ENCODE peak calls at places on chromosomes 7 and 10, in six cellular contexts. One of them, this sample, is unnamed.
A peak's percentile ranks its signal among the peaks of the same experiment; 100 is the strongest.

GRCh38 chr7:2785071-2785500 is 59.0 kb downstream of the GNA12 start:
- DNase-seq in lower lobe of right lung: no peak
- DNase-seq in spleen: no peak
- DNase-seq in tibial nerve: no peak
- DNase-seq in tibial artery: no peak
- DNase-seq in SJCRH30: peak; percentile 62
- DNase-seq in this sample: no peak

GRCh38 chr7:89998554-89998953 is 155.7 kb upstream of the STEAP1 start:
- DNase-seq in lower lobe of right lung: no peak
- DNase-seq in spleen: no peak
- DNase-seq in tibial nerve: no peak
- DNase-seq in tibial artery: no peak
- DNase-seq in SJCRH30: no peak
- DNase-seq in this sample: no peak

GRCh38 chr7:106779877-106780276 is 85.2 kb upstream of the PIK3CG start:
- DNase-seq in lower lobe of right lung: no peak
- DNase-seq in spleen: no peak
- DNase-seq in tibial nerve: no peak
- DNase-seq in tibial artery: no peak
- DNase-seq in SJCRH30: peak; percentile 30
- DNase-seq in this sample: no peak

GRCh38 chr10:78419481-78420265 is 386.0 kb downstream of the RPS24 start:
- DNase-seq in lower lobe of right lung: peak; percentile 75
- DNase-seq in spleen: no peak
- DNase-seq in tibial nerve: no peak
- DNase-seq in tibial artery: no peak
- DNase-seq in SJCRH30: no peak
- DNase-seq in this sample: no peak

GRCh38 chr7:148153611-148154010 is 437.0 kb upstream of the C7orf33 start:
- DNase-seq in lower lobe of right lung: peak; percentile 60
- DNase-seq in spleen: peak; percentile 81
- DNase-seq in tibial nerve: no peak
- DNase-seq in tibial artery: peak; percentile 19
- DNase-seq in SJCRH30: no peak
- DNase-seq in this sample: no peak

GRCh38 chr10:3961082-3961481 is 176.1 kb upstream of the KLF6 start:
- DNase-seq in lower lobe of right lung: no peak
- DNase-seq in spleen: no peak
- DNase-seq in tibial nerve: no peak
- DNase-seq in tibial artery: no peak
- DNase-seq in SJCRH30: no peak
- DNase-seq in this sample: no peak

GRCh38 chr10:69345890-69346474 is 67.7 kb downstream of the HK1 start:
- DNase-seq in lower lobe of right lung: no peak
- DNase-seq in spleen: no peak
- DNase-seq in tibial nerve: no peak
- DNase-seq in tibial artery: no peak
- DNase-seq in SJCRH30: no peak
- DNase-seq in this sample: no peak

GRCh38 chr7:93442478-93443224 is 131.9 kb downstream of the CALCR start:
- DNase-seq in lower lobe of right lung: no peak
- DNase-seq in spleen: no peak
- DNase-seq in tibial nerve: no peak
- DNase-seq in tibial artery: no peak
- DNase-seq in SJCRH30: peak; percentile 81
- DNase-seq in this sample: no peak

GRCh38 chr10:16646474-16647059 is 124.9 kb upstream of the C1QL3 start:
- DNase-seq in lower lobe of right lung: no peak
- DNase-seq in spleen: no peak
- DNase-seq in tibial nerve: no peak
- DNase-seq in tibial artery: no peak
- DNase-seq in SJCRH30: no peak
- DNase-seq in this sample: no peak

GRCh38 chr10:71512794-71513379 is 116.2 kb downstream of the CDH23 start:
- DNase-seq in lower lobe of right lung: peak; percentile 70
- DNase-seq in spleen: no peak
- DNase-seq in tibial nerve: no peak
- DNase-seq in tibial artery: no peak
- DNase-seq in SJCRH30: peak; percentile 12
- DNase-seq in this sample: no peak

GRCh38 chr7:43138710-43139601 is 26.5 kb downstream of the HECW1 start:
- DNase-seq in lower lobe of right lung: no peak
- DNase-seq in spleen: no peak
- DNase-seq in tibial nerve: no peak
- DNase-seq in tibial artery: no peak
- DNase-seq in SJCRH30: no peak
- DNase-seq in this sample: no peak

GRCh38 chr10:27072436-27073114 is 27.7 kb downstream of the ANKRD26 start:
- DNase-seq in lower lobe of right lung: no peak
- DNase-seq in spleen: no peak
- DNase-seq in tibial nerve: no peak
- DNase-seq in tibial artery: no peak
- DNase-seq in SJCRH30: no peak
- DNase-seq in this sample: no peak

GRCh38 chr7:35390146-35390545 is 136.2 kb upstream of the TBX20 start:
- DNase-seq in lower lobe of right lung: no peak
- DNase-seq in spleen: no peak
- DNase-seq in tibial nerve: no peak
- DNase-seq in tibial artery: no peak
- DNase-seq in SJCRH30: no peak
- DNase-seq in this sample: no peak

GRCh38 chr7:40782836-40783235 is 648.0 kb downstream of the SUGCT start:
- DNase-seq in lower lobe of right lung: no peak
- DNase-seq in spleen: no peak
- DNase-seq in tibial nerve: no peak
- DNase-seq in tibial artery: no peak
- DNase-seq in SJCRH30: no peak
- DNase-seq in this sample: no peak

GRCh38 chr7:78134256-78134655 is 335.7 kb downstream of the PHTF2 start:
- DNase-seq in lower lobe of right lung: no peak
- DNase-seq in spleen: no peak
- DNase-seq in tibial nerve: no peak
- DNase-seq in tibial artery: no peak
- DNase-seq in SJCRH30: peak; percentile 76
- DNase-seq in this sample: no peak

GRCh38 chr7:142873281-142873784 is 12.2 kb downstream of the TRPV6 start:
- DNase-seq in lower lobe of right lung: no peak
- DNase-seq in spleen: no peak
- DNase-seq in tibial nerve: no peak
- DNase-seq in tibial artery: no peak
- DNase-seq in SJCRH30: peak; percentile 37
- DNase-seq in this sample: no peak

GRCh38 chr10:124864421-124865193 is 63.0 kb downstream of the ABRAXAS2 start:
- DNase-seq in lower lobe of right lung: peak; percentile 81
- DNase-seq in spleen: no peak
- DNase-seq in tibial nerve: no peak
- DNase-seq in tibial artery: no peak
- DNase-seq in SJCRH30: peak; percentile 25
- DNase-seq in this sample: no peak

GRCh38 chr7:116697761-116698160 is 25.8 kb downstream of the MET start:
- DNase-seq in lower lobe of right lung: no peak
- DNase-seq in spleen: no peak
- DNase-seq in tibial nerve: no peak
- DNase-seq in tibial artery: no peak
- DNase-seq in SJCRH30: no peak
- DNase-seq in this sample: no peak

GRCh38 chr7:25456467-25457171 is 228.3 kb upstream of the NPVF start:
- DNase-seq in lower lobe of right lung: no peak
- DNase-seq in spleen: no peak
- DNase-seq in tibial nerve: peak; percentile 30
- DNase-seq in tibial artery: peak; percentile 71
- DNase-seq in SJCRH30: peak; percentile 26
- DNase-seq in this sample: no peak

DNA sequence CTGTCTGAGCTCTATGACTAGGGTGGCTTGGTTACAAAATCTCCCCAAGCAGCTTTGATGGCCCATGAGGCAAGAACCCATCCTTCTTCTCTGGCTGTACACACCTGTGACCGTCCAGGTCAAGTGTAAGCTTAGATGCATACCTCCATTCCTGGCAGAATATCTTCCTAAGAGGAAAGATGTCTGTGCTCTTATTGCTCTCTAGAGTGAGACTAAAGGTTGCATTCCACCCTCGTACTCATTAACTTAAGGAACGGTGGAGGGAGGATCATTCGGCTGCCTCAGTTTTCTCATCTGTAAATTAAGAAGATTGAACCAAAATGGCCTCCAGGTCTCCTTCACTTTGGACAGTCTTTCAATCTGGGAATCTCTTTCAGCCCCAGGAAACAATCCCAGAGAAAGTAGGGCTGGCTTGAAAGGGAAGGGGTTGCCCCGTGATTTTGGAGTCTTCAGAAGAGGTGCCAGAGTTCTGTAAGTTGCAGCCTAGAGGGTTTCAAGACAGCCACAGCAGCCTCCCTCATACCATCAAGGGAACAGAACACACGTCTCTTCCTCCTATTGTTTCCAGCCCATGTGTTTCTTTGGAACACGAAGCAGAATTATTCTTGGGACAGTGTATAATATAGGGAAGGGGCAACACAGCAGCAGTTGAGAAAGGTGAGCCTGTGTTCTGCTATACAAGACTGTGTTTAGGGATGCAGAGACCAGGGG is 5.4 kb downstream of the HOXA4 start:
- DNase-seq in lower lobe of right lung: no peak
- DNase-seq in spleen: no peak
- DNase-seq in tibial nerve: no peak
- DNase-seq in tibial artery: no peak
- DNase-seq in SJCRH30: no peak
- DNase-seq in this sample: no peak
- H3K27me3 ChIP-seq in lower lobe of right lung: peaks cover 31% of the 10 kb centered on the region
- H3K27me3 ChIP-seq in spleen: no peaks in the 10 kb centered on the region
- H3K27me3 ChIP-seq in tibial nerve: no peaks in the 10 kb centered on the region
- H3K27me3 ChIP-seq in tibial artery: no peaks in the 10 kb centered on the region
- H3K27me3 ChIP-seq in SJCRH30: no peaks in the 10 kb centered on the region
- H3K27me3 ChIP-seq in this sample: no peaks in the 10 kb centered on the region

GRCh38 chr10:95789928-95790327 is 34.0 kb downstream of the ENTPD1 start:
- DNase-seq in lower lobe of right lung: no peak
- DNase-seq in spleen: no peak
- DNase-seq in tibial nerve: no peak
- DNase-seq in tibial artery: no peak
- DNase-seq in SJCRH30: no peak
- DNase-seq in this sample: no peak
- H3K36me3 ChIP-seq in lower lobe of right lung: no peaks in the 10 kb centered on the region
- H3K36me3 ChIP-seq in spleen: no peaks in the 10 kb centered on the region
- H3K36me3 ChIP-seq in tibial nerve: no peaks in the 10 kb centered on the region
- H3K36me3 ChIP-seq in tibial artery: no peaks in the 10 kb centered on the region
- H3K36me3 ChIP-seq in SJCRH30: no peaks in the 10 kb centered on the region
- H3K36me3 ChIP-seq in this sample: no peaks in the 10 kb centered on the region

GRCh38 chr7:55016061-55016745 is 2.6 kb upstream of the EGFR start:
- DNase-seq in lower lobe of right lung: no peak
- DNase-seq in spleen: no peak
- DNase-seq in tibial nerve: no peak
- DNase-seq in tibial artery: no peak
- DNase-seq in SJCRH30: no peak
- DNase-seq in this sample: no peak

GRCh38 chr7:55017841-55018240 is 976 bp upstream of the EGFR start:
- DNase-seq in lower lobe of right lung: no peak
- DNase-seq in spleen: no peak
- DNase-seq in tibial nerve: no peak
- DNase-seq in tibial artery: no peak
- DNase-seq in SJCRH30: no peak
- DNase-seq in this sample: no peak

GRCh38 chr7:55019329-55019690 is 493 bp downstream of the EGFR start:
- DNase-seq in lower lobe of right lung: peak; percentile 78
- DNase-seq in spleen: no peak
- DNase-seq in tibial nerve: peak; percentile 46
- DNase-seq in tibial artery: peak; percentile 76
- DNase-seq in SJCRH30: no peak
- DNase-seq in this sample: no peak

GRCh38 chr7:55018361-55019328 is at the start of gene EGFR:
- DNase-seq in lower lobe of right lung: peak; percentile 86
- DNase-seq in spleen: peak; percentile 81
- DNase-seq in tibial nerve: peak; percentile 66
- DNase-seq in tibial artery: peak; percentile 80
- DNase-seq in SJCRH30: peak; percentile 65
- DNase-seq in this sample: no peak

DNA sequence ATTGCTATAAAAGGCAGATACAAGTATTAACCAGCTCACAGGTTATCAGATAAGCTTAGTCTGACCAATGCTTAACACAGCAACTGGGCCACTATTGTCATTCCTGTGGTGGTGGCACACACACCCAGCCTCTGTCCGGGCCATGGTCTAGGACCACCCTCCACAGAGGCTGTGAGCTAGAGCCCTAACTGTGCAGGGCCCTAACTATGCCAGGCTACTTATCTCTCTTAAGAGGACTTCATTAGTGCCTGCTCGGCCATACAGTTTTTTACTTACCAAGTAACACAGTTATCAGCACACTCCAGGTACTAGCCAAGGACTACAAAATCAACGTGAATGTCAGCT is 2.1 kb upstream of the EGFR start:
- DNase-seq in lower lobe of right lung: no peak
- DNase-seq in spleen: no peak
- DNase-seq in tibial nerve: no peak
- DNase-seq in tibial artery: no peak
- DNase-seq in SJCRH30: no peak
- DNase-seq in this sample: no peak
- H3K27me3 ChIP-seq in lower lobe of right lung: peaks cover 8% of the 10 kb centered on the region
- H3K27me3 ChIP-seq in spleen: peaks cover 20% of the 10 kb centered on the region
- H3K27me3 ChIP-seq in tibial nerve: no peaks in the 10 kb centered on the region
- H3K27me3 ChIP-seq in tibial artery: no peaks in the 10 kb centered on the region
- H3K27me3 ChIP-seq in SJCRH30: no peaks in the 10 kb centered on the region
- H3K27me3 ChIP-seq in this sample: peaks cover 28% of the 10 kb centered on the region

GRCh38 chr10:98244586-98244985 is 23.4 kb downstream of the LOXL4 start:
- DNase-seq in lower lobe of right lung: no peak
- DNase-seq in spleen: no peak
- DNase-seq in tibial nerve: no peak
- DNase-seq in tibial artery: no peak
- DNase-seq in SJCRH30: no peak
- DNase-seq in this sample: no peak
- H3K36me3 ChIP-seq in lower lobe of right lung: peaks cover 76% of the 10 kb centered on the region
- H3K36me3 ChIP-seq in spleen: peaks cover 100% of the 10 kb centered on the region
- H3K36me3 ChIP-seq in tibial nerve: no peaks in the 10 kb centered on the region
- H3K36me3 ChIP-seq in tibial artery: peaks cover 49% of the 10 kb centered on the region
- H3K36me3 ChIP-seq in SJCRH30: peaks cover 17% of the 10 kb centered on the region
- H3K36me3 ChIP-seq in this sample: peaks cover 26% of the 10 kb centered on the region

GRCh38 chr7:129777993-129778769 is 166.7 kb downstream of the NRF1 start:
- DNase-seq in lower lobe of right lung: no peak
- DNase-seq in spleen: no peak
- DNase-seq in tibial nerve: no peak
- DNase-seq in tibial artery: no peak
- DNase-seq in SJCRH30: no peak
- DNase-seq in this sample: no peak
- H3K27me3 ChIP-seq in lower lobe of right lung: peaks cover 74% of the 10 kb centered on the region
- H3K27me3 ChIP-seq in spleen: peaks cover 63% of the 10 kb centered on the region
- H3K27me3 ChIP-seq in tibial nerve: peaks cover 7% of the 10 kb centered on the region
- H3K27me3 ChIP-seq in tibial artery: peaks cover 21% of the 10 kb centered on the region
- H3K27me3 ChIP-seq in SJCRH30: no peaks in the 10 kb centered on the region
- H3K27me3 ChIP-seq in this sample: peaks cover 30% of the 10 kb centered on the region

GRCh38 chr7:74048999-74049599 is 21.1 kb downstream of the ELN start:
- DNase-seq in lower lobe of right lung: no peak
- DNase-seq in spleen: no peak
- DNase-seq in tibial nerve: no peak
- DNase-seq in tibial artery: no peak
- DNase-seq in SJCRH30: no peak
- DNase-seq in this sample: no peak
- H3K36me3 ChIP-seq in lower lobe of right lung: peaks cover 67% of the 10 kb centered on the region
- H3K36me3 ChIP-seq in spleen: peaks cover 64% of the 10 kb centered on the region
- H3K36me3 ChIP-seq in tibial nerve: no peaks in the 10 kb centered on the region
- H3K36me3 ChIP-seq in tibial artery: peaks cover 98% of the 10 kb centered on the region
- H3K36me3 ChIP-seq in SJCRH30: peaks cover 31% of the 10 kb centered on the region
- H3K36me3 ChIP-seq in this sample: no peaks in the 10 kb centered on the region